ENCODE peak calls at places on chromosomes 11 and 22, in seven cellular contexts. One of them, this sample, is unnamed.

GRCh38 chr11:65650547-65651338 is 12.0 kb downstream of the RELA start:
- DNase-seq in cardiac septum: no peak
- DNase-seq in EL: no peak
- DNase-seq in CD14-positive monocyte: no peak
- DNase-seq in iPS DF 19.7: no peak
- DNase-seq in omental fat pad: no peak
- DNase-seq in ureter: peak; percentile 62
- DNase-seq in this sample: peak; percentile 69

GRCh38 chr11:117282956-117283355 is 8.2 kb upstream of the BACE1-AS start:
- DNase-seq in cardiac septum: peak; percentile 47
- DNase-seq in EL: no peak
- DNase-seq in CD14-positive monocyte: no peak
- DNase-seq in iPS DF 19.7: no peak
- DNase-seq in omental fat pad: no peak
- DNase-seq in ureter: no peak
- DNase-seq in this sample: no peak

GRCh38 chr11:123473941-123474668 is 44.0 kb downstream of the GRAMD1B start:
- DNase-seq in cardiac septum: no peak
- DNase-seq in EL: peak; percentile 87
- DNase-seq in CD14-positive monocyte: peak; percentile 50
- DNase-seq in iPS DF 19.7: no peak
- DNase-seq in omental fat pad: no peak
- DNase-seq in ureter: no peak
- DNase-seq in this sample: no peak

GRCh38 chr11:118917488-118918127 is 8.1 kb downstream of the BCL9L start:
- DNase-seq in cardiac septum: no peak
- DNase-seq in EL: peak; percentile 90
- DNase-seq in CD14-positive monocyte: peak; percentile 79
- DNase-seq in iPS DF 19.7: no peak
- DNase-seq in omental fat pad: no peak
- DNase-seq in ureter: peak; percentile 75
- DNase-seq in this sample: no peak

GRCh38 chr22:25747245-25747944 is 5.4 kb downstream of the MYO18B start:
- DNase-seq in cardiac septum: no peak
- DNase-seq in EL: peak; percentile 99
- DNase-seq in CD14-positive monocyte: peak; percentile 60
- DNase-seq in iPS DF 19.7: no peak
- DNase-seq in omental fat pad: peak; percentile 55
- DNase-seq in ureter: peak; percentile 71
- DNase-seq in this sample: no peak

GRCh38 chr11:70501026-70501901 is 102.9 kb downstream of the CTTN start:
- DNase-seq in cardiac septum: no peak
- DNase-seq in EL: peak; percentile 36
- DNase-seq in CD14-positive monocyte: peak; percentile 36
- DNase-seq in iPS DF 19.7: no peak
- DNase-seq in omental fat pad: no peak
- DNase-seq in ureter: peak; percentile 61
- DNase-seq in this sample: peak; percentile 55

GRCh38 chr11:43992834-43993637 is 50.6 kb downstream of the C11orf96 start:
- DNase-seq in cardiac septum: no peak
- DNase-seq in EL: no peak
- DNase-seq in CD14-positive monocyte: no peak
- DNase-seq in iPS DF 19.7: no peak
- DNase-seq in omental fat pad: no peak
- DNase-seq in ureter: no peak
- DNase-seq in this sample: no peak

GRCh38 chr11:93187290-93187689 is 10.5 kb downstream of the SLC36A4 start:
- DNase-seq in cardiac septum: no peak
- DNase-seq in EL: no peak
- DNase-seq in CD14-positive monocyte: no peak
- DNase-seq in iPS DF 19.7: no peak
- DNase-seq in omental fat pad: no peak
- DNase-seq in ureter: no peak
- DNase-seq in this sample: no peak

GRCh38 chr11:1258401-1259075 is 35.7 kb downstream of the MUC5B start:
- DNase-seq in cardiac septum: no peak
- DNase-seq in EL: peak; percentile 24
- DNase-seq in CD14-positive monocyte: no peak
- DNase-seq in iPS DF 19.7: no peak
- DNase-seq in omental fat pad: no peak
- DNase-seq in ureter: no peak
- DNase-seq in this sample: no peak

GRCh38 chr11:11972148-11972547 is 36.3 kb downstream of the DKK3 start:
- DNase-seq in cardiac septum: no peak
- DNase-seq in EL: no peak
- DNase-seq in CD14-positive monocyte: no peak
- DNase-seq in iPS DF 19.7: no peak
- DNase-seq in omental fat pad: no peak
- DNase-seq in ureter: no peak
- DNase-seq in this sample: no peak

GRCh38 chr11:133928628-133929059 is 28.1 kb downstream of the IGSF9B start:
- DNase-seq in cardiac septum: no peak
- DNase-seq in EL: peak; percentile 22
- DNase-seq in CD14-positive monocyte: no peak
- DNase-seq in iPS DF 19.7: no peak
- DNase-seq in omental fat pad: no peak
- DNase-seq in ureter: peak; percentile 70
- DNase-seq in this sample: no peak

GRCh38 chr11:31809857-31810778 is 1.0 kb downstream of the PAX6 start:
- DNase-seq in cardiac septum: no peak
- DNase-seq in EL: peak; percentile 58
- DNase-seq in CD14-positive monocyte: no peak
- DNase-seq in iPS DF 19.7: no peak
- DNase-seq in omental fat pad: no peak
- DNase-seq in ureter: no peak
- DNase-seq in this sample: no peak

GRCh38 chr11:27716850-27717249 is 16.6 kb upstream of the BDNF start:
- DNase-seq in cardiac septum: no peak
- DNase-seq in EL: peak; percentile 72
- DNase-seq in CD14-positive monocyte: no peak
- DNase-seq in iPS DF 19.7: no peak
- DNase-seq in omental fat pad: no peak
- DNase-seq in ureter: no peak
- DNase-seq in this sample: no peak

GRCh38 chr11:68099474-68100405 is 21.4 kb downstream of the CHKA start:
- DNase-seq in cardiac septum: no peak
- DNase-seq in EL: no peak
- DNase-seq in CD14-positive monocyte: no peak
- DNase-seq in iPS DF 19.7: no peak
- DNase-seq in omental fat pad: no peak
- DNase-seq in ureter: no peak
- DNase-seq in this sample: peak; percentile 77

GRCh38 chr11:33712436-33712835 is 11.8 kb upstream of the C11orf91 start:
- DNase-seq in cardiac septum: no peak
- DNase-seq in EL: no peak
- DNase-seq in CD14-positive monocyte: no peak
- DNase-seq in iPS DF 19.7: no peak
- DNase-seq in omental fat pad: no peak
- DNase-seq in ureter: no peak
- DNase-seq in this sample: no peak

GRCh38 chr11:35893796-35894475 is 49.9 kb upstream of the LDLRAD3 start:
- DNase-seq in cardiac septum: no peak
- DNase-seq in EL: peak; percentile 33
- DNase-seq in CD14-positive monocyte: no peak
- DNase-seq in iPS DF 19.7: no peak
- DNase-seq in omental fat pad: no peak
- DNase-seq in ureter: no peak
- DNase-seq in this sample: no peak

GRCh38 chr11:125990244-125990643 is 44.4 kb downstream of the VSIG10L2 start:
- DNase-seq in cardiac septum: no peak
- DNase-seq in EL: peak; percentile 1
- DNase-seq in CD14-positive monocyte: no peak
- DNase-seq in iPS DF 19.7: no peak
- DNase-seq in omental fat pad: no peak
- DNase-seq in ureter: no peak
- DNase-seq in this sample: no peak

GRCh38 chr11:133040289-133040893 is 491.9 kb downstream of the OPCML start:
- DNase-seq in cardiac septum: no peak
- DNase-seq in EL: peak; percentile 65
- DNase-seq in CD14-positive monocyte: no peak
- DNase-seq in iPS DF 19.7: no peak
- DNase-seq in omental fat pad: no peak
- DNase-seq in ureter: no peak
- DNase-seq in this sample: no peak

GRCh38 chr11:12885717-12886226 is 123.3 kb upstream of the RASSF10 start:
- DNase-seq in cardiac septum: no peak
- DNase-seq in EL: no peak
- DNase-seq in CD14-positive monocyte: no peak
- DNase-seq in iPS DF 19.7: no peak
- DNase-seq in omental fat pad: no peak
- DNase-seq in ureter: no peak
- DNase-seq in this sample: no peak

GRCh38 chr11:94793002-94793401 is 24.8 kb downstream of the AMOTL1 start:
- DNase-seq in cardiac septum: no peak
- DNase-seq in EL: peak; percentile 46
- DNase-seq in CD14-positive monocyte: no peak
- DNase-seq in iPS DF 19.7: no peak
- DNase-seq in omental fat pad: no peak
- DNase-seq in ureter: no peak
- DNase-seq in this sample: no peak

GRCh38 chr11:34235189-34235588 is 122.6 kb downstream of the ABTB2 start:
- DNase-seq in cardiac septum: no peak
- DNase-seq in EL: no peak
- DNase-seq in CD14-positive monocyte: no peak
- DNase-seq in iPS DF 19.7: no peak
- DNase-seq in omental fat pad: no peak
- DNase-seq in ureter: no peak
- DNase-seq in this sample: no peak

GRCh38 chr11:114260077-114260476 is 36.1 kb upstream of the NNMT start:
- DNase-seq in cardiac septum: peak; percentile 43
- DNase-seq in EL: no peak
- DNase-seq in CD14-positive monocyte: no peak
- DNase-seq in iPS DF 19.7: no peak
- DNase-seq in omental fat pad: no peak
- DNase-seq in ureter: no peak
- DNase-seq in this sample: peak; percentile 51

GRCh38 chr11:11400635-11401232 is 47.7 kb upstream of the CSNK2A3 start:
- DNase-seq in cardiac septum: no peak
- DNase-seq in EL: peak; percentile 12
- DNase-seq in CD14-positive monocyte: no peak
- DNase-seq in iPS DF 19.7: peak; percentile 40
- DNase-seq in omental fat pad: no peak
- DNase-seq in ureter: no peak
- DNase-seq in this sample: no peak

GRCh38 chr11:106748059-106748458 is 270.2 kb downstream of the GUCY1A2 start:
- DNase-seq in cardiac septum: no peak
- DNase-seq in EL: no peak
- DNase-seq in CD14-positive monocyte: no peak
- DNase-seq in iPS DF 19.7: no peak
- DNase-seq in omental fat pad: no peak
- DNase-seq in ureter: no peak
- DNase-seq in this sample: no peak

GRCh38 chr22:21929253-21929652 is 23.4 kb downstream of the PPM1F start:
- DNase-seq in cardiac septum: no peak
- DNase-seq in EL: no peak
- DNase-seq in CD14-positive monocyte: no peak
- DNase-seq in iPS DF 19.7: no peak
- DNase-seq in omental fat pad: no peak
- DNase-seq in ureter: no peak
- DNase-seq in this sample: no peak

GRCh38 chr22:45599836-45600577 is 71.6 kb upstream of the ATXN10 start:
- DNase-seq in cardiac septum: no peak
- DNase-seq in EL: no peak
- DNase-seq in CD14-positive monocyte: no peak
- DNase-seq in iPS DF 19.7: no peak
- DNase-seq in omental fat pad: no peak
- DNase-seq in ureter: no peak
- DNase-seq in this sample: peak; percentile 42

GRCh38 chr11:2204361-2205213 is 33.0 kb upstream of the TH start:
- DNase-seq in cardiac septum: peak; percentile 66
- DNase-seq in EL: no peak
- DNase-seq in CD14-positive monocyte: peak; percentile 23
- DNase-seq in iPS DF 19.7: no peak
- DNase-seq in omental fat pad: peak; percentile 11
- DNase-seq in ureter: peak; percentile 39
- DNase-seq in this sample: peak; percentile 50

GRCh38 chr11:119476666-119477331 is 53.8 kb upstream of the THY1 start:
- DNase-seq in cardiac septum: no peak
- DNase-seq in EL: no peak
- DNase-seq in CD14-positive monocyte: no peak
- DNase-seq in iPS DF 19.7: no peak
- DNase-seq in omental fat pad: no peak
- DNase-seq in ureter: no peak
- DNase-seq in this sample: no peak

GRCh38 chr11:133955945-133956421 is 785 bp downstream of the IGSF9B start:
- DNase-seq in cardiac septum: no peak
- DNase-seq in EL: no peak
- DNase-seq in CD14-positive monocyte: no peak
- DNase-seq in iPS DF 19.7: no peak
- DNase-seq in omental fat pad: no peak
- DNase-seq in ureter: no peak
- DNase-seq in this sample: no peak